ENCODE peak calls at places on chromosomes 12 and 14, in four cellular contexts. M, Z, F and C are unnamed samples.

GRCh38 chr12:79058342-79058741 is 193.8 kb downstream of the SYT1 start:
- DNase-seq in M (peak; percentile 79), Z (no peak), F (no peak), C (no peak)

GRCh38 chr14:89661392-89661791 is 244.4 kb upstream of the FOXN3 start:
- DNase-seq in M (no peak), Z (no peak), F (no peak), C (no peak)

GRCh38 chr14:93984987-93985410 is 8.6 kb upstream of the ASB2 start:
- DNase-seq in M (peak; percentile 71), Z (no peak), F (no peak), C (peak; percentile 71)

GRCh38 chr14:90500665-90501370 is 104.0 kb downstream of the CALM1 start:
- DNase-seq in M (no peak), Z (no peak), F (no peak), C (no peak)

GRCh38 chr14:36901846-36902245 is 240.2 kb downstream of the PAX9 start:
- DNase-seq in M (no peak), Z (no peak), F (no peak), C (no peak)

GRCh38 chr14:56244138-56244789 is 126.1 kb downstream of the PELI2 start:
- DNase-seq in M (no peak), Z (no peak), F (no peak), C (no peak)

GRCh38 chr14:24798911-24799310 is 164.9 kb upstream of the GZMB start:
- DNase-seq in M (no peak), Z (no peak), F (no peak), C (no peak)

GRCh38 chr12:6697584-6698351 is 2.8 kb downstream of the PIANP start:
- DNase-seq in M (peak; percentile 56), Z (peak; percentile 34), F (no peak), C (peak; percentile 67)

GRCh38 chr14:89360277-89360676 is 56.8 kb downstream of the FOXN3 start:
- DNase-seq in M (no peak), Z (no peak), F (no peak), C (no peak)

GRCh38 chr12:69404851-69405365 is 45.4 kb downstream of the YEATS4 start:
- DNase-seq in M (no peak), Z (no peak), F (no peak), C (no peak)

GRCh38 chr12:52053570-52054209 is 2.4 kb downstream of the NR4A1 start:
- DNase-seq in M (no peak), Z (no peak), F (no peak), C (no peak)

GRCh38 chr12:40145896-40146295 is 40.0 kb upstream of the SLC2A13 start:
- DNase-seq in M (no peak), Z (no peak), F (no peak), C (no peak)

GRCh38 chr12:106030210-106031175 is 108.3 kb downstream of the NUAK1 start:
- DNase-seq in M (peak; percentile 96), Z (peak; percentile 5), F (no peak), C (no peak)

GRCh38 chr12:95548539-95549391 is 2.5 kb downstream of the USP44 start:
- DNase-seq in M (no peak), Z (peak; percentile 80), F (peak; percentile 27), C (peak; percentile 88)

GRCh38 chr12:50190859-50191258 is 23.7 kb upstream of the CERS5 start:
- DNase-seq in M (no peak), Z (no peak), F (no peak), C (no peak)

GRCh38 chr12:119222222-119222951 is 43.7 kb downstream of the HSPB8 start:
- DNase-seq in M (no peak), Z (no peak), F (no peak), C (no peak)